ENCODE peak calls at places on chromosomes 6 and 20, in eight cellular contexts. M is ELR; V is Calu3; J is activated naive CD4-positive, alpha-beta T cell treated with Interleukin-2 at 50 U/mL for 16 hours; U is RWPE1; A is ureter; F is MV-4-11; Y is WERI-Rb-1. X is an unnamed sample.

GRCh38 chr6:142830807-142831206 is 114.2 kb downstream of the HIVEP2 start:
- DNase-seq in M (no peak), V (no peak), J (no peak), U (no peak), A (no peak), F (no peak), Y (no peak), X (no peak)

GRCh38 chr6:34671801-34672656 is 24.5 kb downstream of the ILRUN start:
- DNase-seq in M (peak; percentile 84), V (peak; percentile 47), J (peak; percentile 82), U (peak; percentile 80), A (no peak), F (peak; percentile 74), Y (no peak), X (peak; percentile 78)

GRCh38 chr20:32585011-32585518 is at the start of gene NOL4L:
- DNase-seq in M (peak; percentile 55), V (peak; percentile 41), J (peak; percentile 41), U (peak; percentile 36), A (no peak), F (no peak), Y (peak; percentile 57), X (peak; percentile 46)

GRCh38 chr6:71433441-71433840 is 144.8 kb downstream of the OGFRL1 start:
- DNase-seq in M (no peak), V (no peak), J (no peak), U (no peak), A (no peak), F (no peak), Y (no peak), X (no peak)

GRCh38 chr6:116251568-116252384 is 2.1 kb downstream of the TSPYL4 start:
- DNase-seq in M (peak; percentile 77), V (no peak), J (no peak), U (no peak), A (no peak), F (no peak), Y (no peak), X (peak; percentile 71)

GRCh38 chr6:84137989-84138575 is 89.4 kb downstream of the CEP162 start:
- DNase-seq in M (peak; percentile 58), V (no peak), J (no peak), U (no peak), A (no peak), F (no peak), Y (no peak), X (peak; percentile 25)

GRCh38 chr6:82270791-82271392 is 23.3 kb upstream of the IBTK start:
- DNase-seq in M (peak; percentile 71), V (no peak), J (no peak), U (peak; percentile 64), A (no peak), F (peak; percentile 24), Y (no peak), X (peak; percentile 59)

GRCh38 chr6:156988276-156989158 is 211.3 kb downstream of the ARID1B start:
- DNase-seq in M (no peak), V (no peak), J (no peak), U (no peak), A (no peak), F (peak; percentile 23), Y (no peak), X (peak; percentile 43)

GRCh38 chr6:23244300-23244699 is 674.9 kb downstream of the HDGFL1 start:
- DNase-seq in M (peak; percentile 20), V (no peak), J (no peak), U (no peak), A (no peak), F (no peak), Y (no peak), X (peak; percentile 88)

GRCh38 chr6:125821825-125822281 is 31.1 kb downstream of the NCOA7 start:
- DNase-seq in M (no peak), V (no peak), J (no peak), U (no peak), A (no peak), F (peak; percentile 40), Y (no peak), X (no peak)

GRCh38 chr6:138493413-138493812 is 5.9 kb downstream of the NHSL1 start:
- DNase-seq in M (peak; percentile 13), V (peak; percentile 39), J (no peak), U (peak; percentile 66), A (peak; percentile 47), F (no peak), Y (no peak), X (peak; percentile 90)

GRCh38 chr20:19784511-19785172 is 26.6 kb downstream of the RIN2 start:
- DNase-seq in M (peak; percentile 90), V (peak; percentile 25), J (peak; percentile 25), U (peak; percentile 86), A (peak; percentile 70), F (peak; percentile 48), Y (peak; percentile 48), X (peak; percentile 91)

GRCh38 chr6:127641905-127642304 is 64.9 kb downstream of the C6orf58 start:
- DNase-seq in M (peak; percentile 62), V (peak; percentile 34), J (no peak), U (peak; percentile 45), A (no peak), F (peak; percentile 4), Y (peak; percentile 35), X (peak; percentile 53)

X was measured in epithelial cell of esophagus.